ENCODE peak calls at places on chromosomes 4 and X, in four cellular contexts. J is adrenal gland, Z is A673, Y is HL-60. P is an unnamed sample.

GRCh38 chr4:26737385-26737784 is 123.3 kb upstream of the STIM2 start:
- DNase-seq in J (no peak), Z (no peak), Y (no peak), P (no peak)

GRCh38 chr4:10267066-10267465 is 150.5 kb upstream of the WDR1 start:
- DNase-seq in J (no peak), Z (no peak), Y (no peak), P (no peak)

GRCh38 chr4:167021545-167022155 is 212.6 kb downstream of the SPOCK3 start:
- DNase-seq in J (peak; percentile 77), Z (peak; percentile 61), Y (peak; percentile 14), P (peak; percentile 47)

GRCh38 chr4:177118596-177118995 is 191.1 kb upstream of the NEIL3 start:
- DNase-seq in J (peak; percentile 5), Z (no peak), Y (no peak), P (peak; percentile 100)

GRCh38 chrX:11375614-11376119 is 82.5 kb downstream of the AMELX start:
- DNase-seq in J (no peak), Z (no peak), Y (no peak), P (no peak)

GRCh38 chr4:86055898-86056297 is 304.0 kb downstream of the MAPK10 start:
- DNase-seq in J (no peak), Z (peak; percentile 67), Y (no peak), P (no peak)

GRCh38 chr4:67687639-67688038 is 13.3 kb downstream of the UBA6 start:
- DNase-seq in J (no peak), Z (no peak), Y (no peak), P (peak; percentile 72)

GRCh38 chr4:168731006-168731636 is 234.3 kb downstream of the PALLD start:
- DNase-seq in J (no peak), Z (no peak), Y (no peak), P (no peak)

GRCh38 chr4:83731609-83732008 is 195.7 kb downstream of the GPAT3 start:
- DNase-seq in J (no peak), Z (no peak), Y (no peak), P (no peak)

GRCh38 chrX:20517565-20517964 is 250.9 kb upstream of the RPS6KA3 start:
- DNase-seq in J (no peak), Z (no peak), Y (no peak), P (peak; percentile 68)

GRCh38 chrX:153486163-153486562 is 8.6 kb upstream of the BGN start:
- DNase-seq in J (peak; percentile 26), Z (no peak), Y (no peak), P (no peak)

GRCh38 chr4:52984469-52984868 is 122.4 kb downstream of the RASL11B start:
- DNase-seq in J (no peak), Z (no peak), Y (no peak), P (peak; percentile 44)

GRCh38 chrX:5726246-5726645 is 502.4 kb downstream of the NLGN4X start:
- DNase-seq in J (peak; percentile 41), Z (peak; percentile 77), Y (no peak), P (peak; percentile 16)

GRCh38 chr4:26161030-26161824 is 159.6 kb upstream of the RBPJ start:
- DNase-seq in J (no peak), Z (no peak), Y (no peak), P (no peak)

GRCh38 chrX:119763175-119763574 is 4.8 kb downstream of the SOWAHD start:
- DNase-seq in J (no peak), Z (no peak), Y (no peak), P (peak; percentile 91)

GRCh38 chr4:94000559-94000958 is 172.0 kb downstream of the ATOH1 start:
- DNase-seq in J (no peak), Z (no peak), Y (no peak), P (no peak)

GRCh38 chr4:102735578-102735977 is 25.2 kb downstream of the MANBA start:
- DNase-seq in J (no peak), Z (no peak), Y (no peak), P (no peak)

GRCh38 chr4:86891785-86892638 is at the start of gene C4orf36:
- DNase-seq in J (peak; percentile 77), Z (peak; percentile 80), Y (no peak), P (peak; percentile 40)

GRCh38 chrX:1472975-1473374 is 20.3 kb upstream of the ASMTL start:
- DNase-seq in J (no peak), Z (no peak), Y (no peak), P (no peak)

GRCh38 chr4:2796261-2797187 is 3.6 kb downstream of the SH3BP2 start:
- DNase-seq in J (peak; percentile 61), Z (no peak), Y (no peak), P (peak; percentile 83)

GRCh38 chr4:153947124-153947523 is 158.2 kb upstream of the SFRP2 start:
- DNase-seq in J (no peak), Z (no peak), Y (no peak), P (no peak)

DNA sequence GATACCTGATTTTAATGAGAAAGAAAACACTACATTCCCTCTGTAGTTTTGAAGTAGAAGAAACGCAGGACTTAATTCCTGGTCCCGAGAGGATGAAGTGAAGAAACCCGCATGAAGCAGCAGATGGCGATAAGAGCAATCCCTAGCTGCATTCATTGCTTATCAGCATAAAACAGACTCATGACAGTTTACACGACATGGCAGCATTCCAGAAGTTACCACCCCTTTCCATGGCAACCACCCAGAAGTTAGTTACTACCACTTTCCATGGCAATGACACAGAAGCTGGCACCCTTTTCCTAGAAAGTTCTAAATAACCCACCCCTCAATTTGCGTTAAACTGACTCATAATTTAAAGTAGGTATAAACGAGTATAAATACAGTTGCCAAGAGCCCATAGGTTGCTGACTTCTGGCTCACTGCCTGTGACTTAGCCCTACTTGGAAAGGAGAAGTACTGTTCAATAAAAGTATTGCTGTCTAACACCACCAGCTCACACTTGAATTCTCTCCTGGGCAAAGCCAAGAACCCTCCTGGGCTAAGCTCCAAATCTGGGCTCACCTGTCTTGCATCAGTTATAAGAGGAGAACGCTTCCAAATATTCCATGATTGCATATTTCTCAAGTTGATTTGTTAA is 5.5 kb upstream of the XAGE2 start:
- DNase-seq in J (no peak), Z (peak; percentile 77), Y (no peak), P (no peak)
- TF ChIP-seq CTCF in J (no peak), Z (peak; percentile 53), Y (no peak), P (peak; percentile 22)

DNA sequence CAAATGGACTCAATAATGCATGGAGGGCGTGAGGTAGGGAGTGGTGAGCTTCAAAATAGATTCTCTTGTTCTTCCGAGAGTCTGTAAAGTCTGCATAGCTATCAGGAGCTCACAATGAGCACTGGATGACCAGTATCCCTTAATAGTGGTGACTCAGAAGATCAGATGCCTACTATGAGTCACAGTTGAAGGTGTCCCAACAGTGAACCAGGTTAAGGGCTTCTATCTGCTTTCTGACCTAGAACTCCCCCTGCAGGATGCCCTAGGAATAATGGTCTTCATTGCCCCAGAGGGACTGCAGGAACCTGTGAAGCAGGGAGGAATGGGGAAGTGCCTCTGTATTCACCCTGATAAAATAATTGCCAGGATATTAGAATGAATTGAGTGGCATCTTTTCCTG is 22.1 kb downstream of the DGKK start:
- DNase-seq in J (no peak), Z (no peak), Y (peak; percentile 39), P (no peak)
- TF ChIP-seq CTCF in J (no peak), Z (peak; percentile 34), Y (peak; percentile 45), P (no peak)

GRCh38 chr4:139555705-139556070 is 331 bp downstream of the SETD7 start:
- DNase-seq in J (peak; percentile 62), Z (no peak), Y (no peak), P (no peak)

GRCh38 chr4:139555073-139555704 is 830 bp downstream of the SETD7 start:
- DNase-seq in J (peak; percentile 94), Z (peak; percentile 95), Y (peak; percentile 45), P (peak; percentile 92)

GRCh38 chr4:139557506-139558110 is 1.6 kb upstream of the SETD7 start:
- DNase-seq in J (no peak), Z (no peak), Y (no peak), P (no peak)

GRCh38 chr4:139556735-139557505 is 901 bp upstream of the SETD7 start:
- DNase-seq in J (peak; percentile 61), Z (peak; percentile 82), Y (peak; percentile 56), P (no peak)

GRCh38 chr4:139556071-139556734 is at the start of gene SETD7:
- DNase-seq in J (peak; percentile 83), Z (peak; percentile 86), Y (peak; percentile 47), P (peak; percentile 83)
- TF ChIP-seq CTCF in J (no peak), Z (no peak), Y (no peak), P (no peak)

DNA sequence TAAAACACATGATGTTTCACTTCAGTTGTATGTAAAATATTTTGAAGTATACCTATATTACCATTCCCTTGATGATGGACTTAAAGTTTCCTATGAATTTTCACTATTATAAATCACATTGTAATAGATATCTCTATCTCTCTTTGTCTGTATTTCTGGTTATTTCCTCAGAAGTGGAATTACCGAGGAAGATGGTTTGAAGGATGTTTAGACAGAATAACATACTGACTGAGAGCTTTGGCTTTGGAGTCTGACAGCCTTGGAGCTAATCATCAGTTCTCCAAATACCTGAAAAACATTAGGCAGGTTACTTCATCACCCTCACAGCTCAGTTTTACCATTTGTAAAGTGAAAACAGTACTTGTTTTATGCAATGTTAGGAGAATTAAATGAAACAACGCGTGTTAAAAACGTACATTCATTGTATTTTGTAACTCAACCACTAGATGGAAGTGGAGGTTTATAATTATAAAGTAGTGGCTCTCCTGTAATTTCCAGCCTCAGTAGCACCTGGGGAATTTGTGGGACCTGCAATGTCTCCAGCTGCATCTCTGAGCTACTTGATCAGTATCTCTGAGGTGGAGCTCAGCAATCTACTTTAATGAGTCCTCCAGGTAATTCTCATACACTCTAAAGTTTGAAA is 14.3 kb downstream of the JCHAIN start:
- DNase-seq in J (peak; percentile 4), Z (peak; percentile 31), Y (no peak), P (peak; percentile 38)
- TF ChIP-seq CTCF in J (peak; percentile 42), Z (peak; percentile 46), Y (no peak), P (peak; percentile 65)

DNA sequence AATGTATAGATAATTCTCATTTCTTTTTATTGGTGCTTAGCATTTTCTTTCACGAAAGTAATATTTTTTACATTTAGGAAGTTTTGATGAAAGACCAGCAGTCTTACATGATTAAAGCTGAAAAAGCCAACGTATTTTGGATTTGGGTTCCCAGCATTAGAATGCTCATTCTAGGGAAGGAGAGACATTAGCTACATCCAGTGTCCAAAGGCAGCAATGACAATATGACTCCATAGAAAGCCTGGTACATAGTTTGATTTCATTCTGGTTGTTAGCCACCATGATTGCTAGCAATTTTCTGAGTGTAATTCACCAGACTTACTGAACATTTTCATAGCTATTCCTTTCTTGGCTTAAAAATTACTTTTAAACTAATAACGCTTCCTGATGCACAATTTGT is 1397.5 kb downstream of the PCDH7 start:
- DNase-seq in J (no peak), Z (peak; percentile 32), Y (no peak), P (no peak)
- TF ChIP-seq CTCF in J (no peak), Z (peak; percentile 43), Y (no peak), P (no peak)

DNA sequence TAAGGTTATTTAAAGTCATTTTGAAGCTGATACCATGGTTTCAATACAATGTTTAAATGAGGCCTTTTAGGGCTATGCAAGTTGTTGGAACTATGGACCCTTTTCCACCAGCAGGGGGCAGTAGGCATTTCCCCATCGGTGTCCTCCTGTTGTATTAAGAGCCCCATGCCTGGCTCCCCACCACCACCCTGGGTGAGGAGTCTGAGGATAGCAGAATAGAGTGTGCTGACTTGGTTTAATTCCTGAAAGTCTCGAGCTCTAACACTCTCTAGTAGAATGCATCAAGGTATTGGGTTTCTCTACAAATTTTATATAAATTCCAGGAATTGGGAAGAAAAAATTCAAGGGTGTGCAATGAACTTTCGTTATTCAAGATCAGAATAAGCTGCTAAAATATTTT is 234.8 kb upstream of the JADE1 start:
- DNase-seq in J (peak; percentile 85), Z (peak; percentile 72), Y (peak; percentile 26), P (peak; percentile 42)
- TF ChIP-seq CTCF in J (peak; percentile 39), Z (peak; percentile 78), Y (peak; percentile 32), P (peak; percentile 54)

P was measured in AG10803.